ENCODE peak calls at places on chromosomes 3 and 15, in four cellular contexts. One of them, this sample, is unnamed.

GRCh38 chr3:124097362-124098120 is 105.6 kb upstream of the ROPN1 start:
- DNase-seq in heart left ventricle: no peak
- DNase-seq in psoas muscle: no peak
- DNase-seq in HepG2: no peak
- DNase-seq in this sample: no peak

GRCh38 chr15:86079491-86080266 is at the start of gene AGBL1:
- DNase-seq in HepG2: no peak
- DNase-seq in psoas muscle: peak
- DNase-seq in heart left ventricle: no peak
- DNase-seq in this sample: no peak

GRCh38 chr3:155001289-155002007 is 78.7 kb upstream of the MME start:
- DNase-seq in heart left ventricle: no peak
- DNase-seq in HepG2: no peak
- DNase-seq in psoas muscle: no peak
- DNase-seq in this sample: no peak

GRCh38 chr15:51403072-51403878 is 61.8 kb downstream of the GLDN start:
- DNase-seq in HepG2: peak
- DNase-seq in heart left ventricle: no peak
- DNase-seq in psoas muscle: no peak
- DNase-seq in this sample: no peak

GRCh38 chr3:12392101-12392878 is 92.0 kb upstream of the TSEN2 start:
- DNase-seq in psoas muscle: no peak
- DNase-seq in heart left ventricle: no peak
- DNase-seq in HepG2: no peak
- DNase-seq in this sample: no peak

GRCh38 chr15:59674501-59674900 is 14.6 kb downstream of the BNIP2 start:
- DNase-seq in heart left ventricle: no peak
- DNase-seq in psoas muscle: no peak
- DNase-seq in HepG2: no peak
- DNase-seq in this sample: no peak

GRCh38 chr3:128463771-128464170 is 2.9 kb downstream of the DNAJB8 start:
- DNase-seq in psoas muscle: no peak
- DNase-seq in HepG2: no peak
- DNase-seq in heart left ventricle: no peak
- DNase-seq in this sample: no peak

GRCh38 chr15:77066961-77067690 is 3.8 kb downstream of the TSPAN3 start:
- DNase-seq in HepG2: peak
- DNase-seq in psoas muscle: no peak
- DNase-seq in heart left ventricle: no peak
- DNase-seq in this sample: no peak

GRCh38 chr15:48096813-48097212 is 24.0 kb upstream of the SLC24A5 start:
- DNase-seq in psoas muscle: no peak
- DNase-seq in HepG2: no peak
- DNase-seq in heart left ventricle: no peak
- DNase-seq in this sample: no peak

GRCh38 chr3:95899911-95900310 is 914.5 kb upstream of the EPHA6 start:
- DNase-seq in psoas muscle: no peak
- DNase-seq in HepG2: no peak
- DNase-seq in heart left ventricle: no peak
- DNase-seq in this sample: no peak

GRCh38 chr15:74937226-74937601 is 659 bp downstream of the COX5A start:
- DNase-seq in heart left ventricle: no peak
- DNase-seq in HepG2: no peak
- DNase-seq in psoas muscle: no peak
- DNase-seq in this sample: no peak

GRCh38 chr3:194139977-194140351 is 4.0 kb downstream of the HES1 start:
- DNase-seq in heart left ventricle: no peak
- DNase-seq in HepG2: no peak
- DNase-seq in psoas muscle: no peak
- DNase-seq in this sample: no peak

GRCh38 chr3:127092368-127092767 is 100.6 kb upstream of the PRR23E start:
- DNase-seq in HepG2: no peak
- DNase-seq in psoas muscle: peak
- DNase-seq in heart left ventricle: no peak
- DNase-seq in this sample: no peak

GRCh38 chr3:62249855-62250543 is 123.4 kb downstream of the FEZF2 start:
- DNase-seq in heart left ventricle: no peak
- DNase-seq in psoas muscle: no peak
- DNase-seq in HepG2: no peak
- DNase-seq in this sample: no peak

GRCh38 chr3:162845918-162846317 is 1349.3 kb downstream of the OTOL1 start:
- DNase-seq in heart left ventricle: no peak
- DNase-seq in psoas muscle: no peak
- DNase-seq in HepG2: no peak
- DNase-seq in this sample: no peak

GRCh38 chr3:123728014-123728413 is 143.2 kb upstream of the HACD2 start:
- DNase-seq in psoas muscle: no peak
- DNase-seq in HepG2: no peak
- DNase-seq in heart left ventricle: no peak
- DNase-seq in this sample: no peak

GRCh38 chr3:65650247-65650646 is 388.5 kb downstream of the MAGI1 start:
- DNase-seq in psoas muscle: no peak
- DNase-seq in heart left ventricle: no peak
- DNase-seq in HepG2: no peak
- DNase-seq in this sample: no peak

GRCh38 chr3:65642903-65643302 is 395.8 kb downstream of the MAGI1 start:
- DNase-seq in heart left ventricle: no peak
- DNase-seq in HepG2: no peak
- DNase-seq in psoas muscle: no peak
- DNase-seq in this sample: no peak

GRCh38 chr3:65647369-65647768 is 391.3 kb downstream of the MAGI1 start:
- DNase-seq in HepG2: no peak
- DNase-seq in psoas muscle: no peak
- DNase-seq in heart left ventricle: no peak
- DNase-seq in this sample: no peak
- H3K27ac ChIP-seq in HepG2: no peak
- H3K27ac ChIP-seq in psoas muscle: no peak
- H3K27ac ChIP-seq in heart left ventricle: no peak
- H3K27ac ChIP-seq in this sample: no peak

GRCh38 chr15:100218411-100218810 is 123.4 kb downstream of the ADAMTS17 start:
- DNase-seq in heart left ventricle: no peak
- DNase-seq in HepG2: no peak
- DNase-seq in psoas muscle: no peak
- DNase-seq in this sample: no peak

GRCh38 chr15:100211855-100212850 is 129.6 kb downstream of the ADAMTS17 start:
- DNase-seq in heart left ventricle: no peak
- DNase-seq in psoas muscle: no peak
- DNase-seq in HepG2: peak
- DNase-seq in this sample: no peak

GRCh38 chr15:100216177-100216576 is 125.6 kb downstream of the ADAMTS17 start:
- DNase-seq in HepG2: no peak
- DNase-seq in heart left ventricle: peak
- DNase-seq in psoas muscle: no peak
- DNase-seq in this sample: peak

GRCh38 chr15:100215031-100215842 is 126.5 kb downstream of the ADAMTS17 start:
- DNase-seq in HepG2: no peak
- DNase-seq in heart left ventricle: no peak
- DNase-seq in psoas muscle: no peak
- DNase-seq in this sample: no peak

DNA sequence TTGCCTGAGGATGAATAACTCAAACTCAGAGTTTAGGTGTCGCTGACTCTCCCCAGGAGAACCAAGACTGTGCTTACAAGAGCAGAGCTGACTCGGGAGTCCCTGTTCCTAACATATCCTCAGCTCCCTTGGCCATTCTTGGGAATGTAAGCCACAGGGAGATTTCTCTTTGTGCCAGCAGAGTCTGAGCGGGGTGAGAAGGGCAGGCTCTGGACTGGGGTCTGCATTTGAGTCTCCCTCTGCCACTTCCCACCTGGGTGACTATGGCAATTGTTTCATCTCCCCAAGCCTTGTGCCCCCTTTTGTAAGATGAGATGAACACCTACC is 126.0 kb downstream of the ADAMTS17 start:
- DNase-seq in psoas muscle: no peak
- DNase-seq in heart left ventricle: no peak
- DNase-seq in HepG2: no peak
- DNase-seq in this sample: no peak
- H3K27ac ChIP-seq in psoas muscle: no peak
- H3K27ac ChIP-seq in heart left ventricle: no peak
- H3K27ac ChIP-seq in HepG2: no peak
- H3K27ac ChIP-seq in this sample: peak

GRCh38 chr15:65051266-65051665 is 6.1 kb downstream of the SLC51B start:
- DNase-seq in HepG2: no peak
- DNase-seq in heart left ventricle: no peak
- DNase-seq in psoas muscle: no peak
- DNase-seq in this sample: no peak

GRCh38 chr15:65044724-65045481 is at the start of gene SLC51B:
- DNase-seq in HepG2: peak
- DNase-seq in heart left ventricle: peak
- DNase-seq in psoas muscle: no peak
- DNase-seq in this sample: peak

GRCh38 chr15:65050270-65050669 is 5.1 kb downstream of the SLC51B start:
- DNase-seq in psoas muscle: no peak
- DNase-seq in heart left ventricle: no peak
- DNase-seq in HepG2: no peak
- DNase-seq in this sample: no peak

GRCh38 chr15:65052956-65053355 is 7.8 kb downstream of the SLC51B start:
- DNase-seq in heart left ventricle: no peak
- DNase-seq in HepG2: no peak
- DNase-seq in psoas muscle: no peak
- DNase-seq in this sample: no peak

GRCh38 chr15:65049418-65049840 is 4.2 kb downstream of the SLC51B start:
- DNase-seq in HepG2: no peak
- DNase-seq in heart left ventricle: peak
- DNase-seq in psoas muscle: peak
- DNase-seq in this sample: peak
- H3K27ac ChIP-seq in HepG2: no peak
- H3K27ac ChIP-seq in heart left ventricle: no peak
- H3K27ac ChIP-seq in psoas muscle: no peak
- H3K27ac ChIP-seq in this sample: no peak

GRCh38 chr3:15269091-15269989 is 63.0 kb downstream of the SH3BP5 start:
- DNase-seq in heart left ventricle: peak
- DNase-seq in HepG2: no peak
- DNase-seq in psoas muscle: peak
- DNase-seq in this sample: peak
- H3K27ac ChIP-seq in heart left ventricle: peak
- H3K27ac ChIP-seq in HepG2: no peak
- H3K27ac ChIP-seq in psoas muscle: peak
- H3K27ac ChIP-seq in this sample: peak

GRCh38 chr15:79505956-79506355 is 73.8 kb downstream of the MINAR1 start:
- DNase-seq in heart left ventricle: no peak
- DNase-seq in HepG2: no peak
- DNase-seq in psoas muscle: no peak
- DNase-seq in this sample: no peak
- H3K27ac ChIP-seq in heart left ventricle: no peak
- H3K27ac ChIP-seq in HepG2: no peak
- H3K27ac ChIP-seq in psoas muscle: no peak
- H3K27ac ChIP-seq in this sample: no peak

DNA sequence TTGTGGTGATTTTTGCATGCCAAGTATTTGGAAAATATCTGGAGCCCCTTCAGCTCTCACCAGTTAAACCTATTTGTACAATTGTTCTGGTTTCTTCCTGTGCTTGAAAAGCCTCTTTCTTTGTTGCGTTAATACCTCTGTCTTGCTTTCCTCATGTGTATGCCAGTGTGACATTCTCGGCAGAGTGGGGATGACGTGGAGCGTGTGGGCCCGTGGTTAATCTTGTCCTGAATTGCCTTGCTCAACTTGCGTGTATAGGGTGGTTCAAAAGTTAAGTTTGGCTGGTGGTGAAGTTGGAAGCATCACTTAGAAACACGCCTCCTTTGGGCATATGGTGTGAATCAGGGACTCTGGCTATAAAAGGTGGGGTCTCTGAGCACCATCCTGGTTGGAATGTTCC is 67.1 kb downstream of the IGF1R start:
- DNase-seq in HepG2: no peak
- DNase-seq in heart left ventricle: peak
- DNase-seq in psoas muscle: no peak
- DNase-seq in this sample: peak
- H3K27ac ChIP-seq in HepG2: no peak
- H3K27ac ChIP-seq in heart left ventricle: peak
- H3K27ac ChIP-seq in psoas muscle: peak
- H3K27ac ChIP-seq in this sample: peak

GRCh38 chr3:100496711-100497261 is 4.4 kb downstream of the TMEM45A start:
- DNase-seq in HepG2: peak
- DNase-seq in psoas muscle: no peak
- DNase-seq in heart left ventricle: no peak
- DNase-seq in this sample: no peak

GRCh38 chr3:100486808-100487207 is 5.6 kb upstream of the TMEM45A start:
- DNase-seq in psoas muscle: no peak
- DNase-seq in heart left ventricle: no peak
- DNase-seq in HepG2: no peak
- DNase-seq in this sample: no peak

GRCh38 chr3:100489118-100489517 is 3.3 kb upstream of the TMEM45A start:
- DNase-seq in HepG2: no peak
- DNase-seq in heart left ventricle: no peak
- DNase-seq in psoas muscle: no peak
- DNase-seq in this sample: no peak

GRCh38 chr3:100492059-100492809 is at the start of gene TMEM45A:
- DNase-seq in HepG2: peak
- DNase-seq in psoas muscle: peak
- DNase-seq in heart left ventricle: peak
- DNase-seq in this sample: peak

GRCh38 chr3:100492810-100493140 is 356 bp downstream of the TMEM45A start:
- DNase-seq in heart left ventricle: no peak
- DNase-seq in psoas muscle: no peak
- DNase-seq in HepG2: no peak
- DNase-seq in this sample: no peak
- H3K27ac ChIP-seq in heart left ventricle: peak
- H3K27ac ChIP-seq in psoas muscle: peak
- H3K27ac ChIP-seq in HepG2: peak
- H3K27ac ChIP-seq in this sample: peak

This sample was measured in right cardiac atrium.